ENCODE peak calls at places on chromosomes 13 and 19, in eight cellular contexts. One of them, this sample, is unnamed.

GRCh38 chr13:87234981-87235380 is 436.2 kb upstream of the SLITRK5 start:
- DNase-seq in activated T-cell treated with anti-CD3 and anti-CD28 coated beads, Interleukin-2, amount 50 U/mL, for 72 hours: no peak
- DNase-seq in brain microvascular endothelial cell: peak; percentile 59
- DNase-seq in Right ventricle myocardium superior: no peak
- DNase-seq in NCI-H1694: no peak
- DNase-seq in NAMALWA: no peak
- DNase-seq in CD4-positive, alpha-beta memory T cell: no peak
- DNase-seq in dermis microvascular lymphatic vessel endothelial cell: no peak
- DNase-seq in this sample: no peak

GRCh38 chr13:44220948-44221347 is 152.7 kb upstream of the SERP2 start:
- DNase-seq in activated T-cell treated with anti-CD3 and anti-CD28 coated beads, Interleukin-2, amount 50 U/mL, for 72 hours: no peak
- DNase-seq in brain microvascular endothelial cell: no peak
- DNase-seq in Right ventricle myocardium superior: no peak
- DNase-seq in NCI-H1694: no peak
- DNase-seq in NAMALWA: no peak
- DNase-seq in CD4-positive, alpha-beta memory T cell: no peak
- DNase-seq in dermis microvascular lymphatic vessel endothelial cell: no peak
- DNase-seq in this sample: no peak

GRCh38 chr13:51955281-51955771 is 55.9 kb downstream of the ATP7B start:
- DNase-seq in activated T-cell treated with anti-CD3 and anti-CD28 coated beads, Interleukin-2, amount 50 U/mL, for 72 hours: no peak
- DNase-seq in brain microvascular endothelial cell: no peak
- DNase-seq in Right ventricle myocardium superior: no peak
- DNase-seq in NCI-H1694: peak; percentile 63
- DNase-seq in NAMALWA: no peak
- DNase-seq in CD4-positive, alpha-beta memory T cell: no peak
- DNase-seq in dermis microvascular lymphatic vessel endothelial cell: peak; percentile 15
- DNase-seq in this sample: no peak

GRCh38 chr19:22832031-22832762 is at the start of gene ZNF723:
- DNase-seq in activated T-cell treated with anti-CD3 and anti-CD28 coated beads, Interleukin-2, amount 50 U/mL, for 72 hours: no peak
- DNase-seq in brain microvascular endothelial cell: no peak
- DNase-seq in Right ventricle myocardium superior: no peak
- DNase-seq in NCI-H1694: no peak
- DNase-seq in NAMALWA: no peak
- DNase-seq in CD4-positive, alpha-beta memory T cell: no peak
- DNase-seq in dermis microvascular lymphatic vessel endothelial cell: no peak
- DNase-seq in this sample: no peak

GRCh38 chr13:44576396-44577235 is 486 bp upstream of the TSC22D1 start:
- DNase-seq in activated T-cell treated with anti-CD3 and anti-CD28 coated beads, Interleukin-2, amount 50 U/mL, for 72 hours: peak; percentile 50
- DNase-seq in brain microvascular endothelial cell: no peak
- DNase-seq in Right ventricle myocardium superior: peak; percentile 51
- DNase-seq in NCI-H1694: no peak
- DNase-seq in NAMALWA: no peak
- DNase-seq in CD4-positive, alpha-beta memory T cell: peak; percentile 36
- DNase-seq in dermis microvascular lymphatic vessel endothelial cell: peak; percentile 32
- DNase-seq in this sample: no peak

GRCh38 chr19:15397236-15397635 is 17.6 kb upstream of the AKAP8 start:
- DNase-seq in activated T-cell treated with anti-CD3 and anti-CD28 coated beads, Interleukin-2, amount 50 U/mL, for 72 hours: no peak
- DNase-seq in brain microvascular endothelial cell: no peak
- DNase-seq in Right ventricle myocardium superior: no peak
- DNase-seq in NCI-H1694: no peak
- DNase-seq in NAMALWA: no peak
- DNase-seq in CD4-positive, alpha-beta memory T cell: no peak
- DNase-seq in dermis microvascular lymphatic vessel endothelial cell: no peak
- DNase-seq in this sample: no peak

GRCh38 chr19:29753934-29754305 is 38.9 kb upstream of the C19orf12 start:
- DNase-seq in activated T-cell treated with anti-CD3 and anti-CD28 coated beads, Interleukin-2, amount 50 U/mL, for 72 hours: no peak
- DNase-seq in brain microvascular endothelial cell: no peak
- DNase-seq in Right ventricle myocardium superior: no peak
- DNase-seq in NCI-H1694: no peak
- DNase-seq in NAMALWA: no peak
- DNase-seq in CD4-positive, alpha-beta memory T cell: no peak
- DNase-seq in dermis microvascular lymphatic vessel endothelial cell: no peak
- DNase-seq in this sample: no peak

GRCh38 chr13:85651440-85651839 is 147.8 kb downstream of the SLITRK6 start:
- DNase-seq in activated T-cell treated with anti-CD3 and anti-CD28 coated beads, Interleukin-2, amount 50 U/mL, for 72 hours: no peak
- DNase-seq in brain microvascular endothelial cell: no peak
- DNase-seq in Right ventricle myocardium superior: no peak
- DNase-seq in NCI-H1694: no peak
- DNase-seq in NAMALWA: no peak
- DNase-seq in CD4-positive, alpha-beta memory T cell: no peak
- DNase-seq in dermis microvascular lymphatic vessel endothelial cell: no peak
- DNase-seq in this sample: no peak

GRCh38 chr19:31349160-31349881 is at the start of gene TSHZ3:
- DNase-seq in activated T-cell treated with anti-CD3 and anti-CD28 coated beads, Interleukin-2, amount 50 U/mL, for 72 hours: peak; percentile 56
- DNase-seq in brain microvascular endothelial cell: peak; percentile 59
- DNase-seq in Right ventricle myocardium superior: peak; percentile 89
- DNase-seq in NCI-H1694: no peak
- DNase-seq in NAMALWA: no peak
- DNase-seq in CD4-positive, alpha-beta memory T cell: peak; percentile 51
- DNase-seq in dermis microvascular lymphatic vessel endothelial cell: peak; percentile 14
- DNase-seq in this sample: no peak